ENCODE peak calls at places on chromosome 17, in six cellular contexts. L is mucosa of descending colon, R is cardiac muscle cell, K is BJ, T is colonic mucosa, U is aorta. O is an unnamed sample.
A peak's percentile ranks its signal among the peaks of the same experiment; 100 is the strongest.

GRCh38 chr17:68403122-68403521 is 54.2 kb downstream of the WIPI1 start:
- DNase-seq in L (no peak), R (no peak), K (no peak), T (no peak), U (no peak), O (no peak)

GRCh38 chr17:62614142-62614541 is 13.3 kb upstream of the MRC2 start:
- DNase-seq in L (no peak), R (peak; percentile 72), K (peak; percentile 88), T (no peak), U (no peak), O (no peak)

GRCh38 chr17:64459284-64459747 is 10.4 kb downstream of the MILR1 start:
- DNase-seq in L (no peak), R (no peak), K (peak; percentile 17), T (no peak), U (no peak), O (no peak)

GRCh38 chr17:34997355-34997862 is 17.1 kb downstream of the LIG3 start:
- DNase-seq in L (peak; percentile 46), R (no peak), K (no peak), T (peak; percentile 31), U (peak; percentile 75), O (no peak)

GRCh38 chr17:2412561-2413021 is 11.7 kb upstream of the MNT start:
- DNase-seq in L (no peak), R (no peak), K (no peak), T (no peak), U (no peak), O (no peak)

GRCh38 chr17:37478187-37478586 is 11.5 kb upstream of the DUSP14 start:
- DNase-seq in L (peak; percentile 8), R (no peak), K (peak; percentile 86), T (no peak), U (no peak), O (no peak)

GRCh38 chr17:34122529-34122928 is 132.6 kb upstream of the CCL2 start:
- DNase-seq in L (no peak), R (no peak), K (no peak), T (no peak), U (no peak), O (no peak)

GRCh38 chr17:65078441-65079160 is 22.1 kb upstream of the GNA13 start:
- DNase-seq in L (no peak), R (no peak), K (peak; percentile 49), T (no peak), U (no peak), O (no peak)

GRCh38 chr17:43368740-43369506 is 29.9 kb upstream of the ARL4D start:
- DNase-seq in L (peak; percentile 83), R (peak; percentile 80), K (no peak), T (peak; percentile 84), U (peak; percentile 90), O (peak; percentile 90)

GRCh38 chr17:17167986-17168385 is 38.1 kb downstream of the PLD6 start:
- DNase-seq in L (no peak), R (no peak), K (no peak), T (no peak), U (peak; percentile 38), O (no peak)

GRCh38 chr17:13337864-13338371 is 263.8 kb downstream of the HS3ST3A1 start:
- DNase-seq in L (peak; percentile 59), R (peak; percentile 63), K (no peak), T (peak; percentile 31), U (no peak), O (no peak)

GRCh38 chr17:48961516-48962233 is 6.7 kb downstream of the GIP start:
- DNase-seq in L (no peak), R (peak; percentile 42), K (no peak), T (no peak), U (no peak), O (no peak)

GRCh38 chr17:48215583-48216139 is 108.1 kb downstream of the SNX11 start:
- DNase-seq in L (peak; percentile 41), R (no peak), K (no peak), T (peak; percentile 26), U (no peak), O (no peak)

GRCh38 chr17:60163108-60163784 is 13.5 kb downstream of the CA4 start:
- DNase-seq in L (no peak), R (peak; percentile 35), K (no peak), T (no peak), U (no peak), O (no peak)

GRCh38 chr17:57636985-57637667 is 108.0 kb downstream of the CCDC182 start:
- DNase-seq in L (no peak), R (no peak), K (no peak), T (no peak), U (no peak), O (no peak)

GRCh38 chr17:40456396-40456951 is 13.2 kb downstream of the IGFBP4 start:
- DNase-seq in L (no peak), R (no peak), K (no peak), T (no peak), U (no peak), O (no peak)

GRCh38 chr17:1203111-1203966 is 23.6 kb upstream of the ABR start:
- DNase-seq in L (peak; percentile 65), R (peak; percentile 68), K (no peak), T (peak; percentile 75), U (peak; percentile 89), O (peak; percentile 86)

DNA sequence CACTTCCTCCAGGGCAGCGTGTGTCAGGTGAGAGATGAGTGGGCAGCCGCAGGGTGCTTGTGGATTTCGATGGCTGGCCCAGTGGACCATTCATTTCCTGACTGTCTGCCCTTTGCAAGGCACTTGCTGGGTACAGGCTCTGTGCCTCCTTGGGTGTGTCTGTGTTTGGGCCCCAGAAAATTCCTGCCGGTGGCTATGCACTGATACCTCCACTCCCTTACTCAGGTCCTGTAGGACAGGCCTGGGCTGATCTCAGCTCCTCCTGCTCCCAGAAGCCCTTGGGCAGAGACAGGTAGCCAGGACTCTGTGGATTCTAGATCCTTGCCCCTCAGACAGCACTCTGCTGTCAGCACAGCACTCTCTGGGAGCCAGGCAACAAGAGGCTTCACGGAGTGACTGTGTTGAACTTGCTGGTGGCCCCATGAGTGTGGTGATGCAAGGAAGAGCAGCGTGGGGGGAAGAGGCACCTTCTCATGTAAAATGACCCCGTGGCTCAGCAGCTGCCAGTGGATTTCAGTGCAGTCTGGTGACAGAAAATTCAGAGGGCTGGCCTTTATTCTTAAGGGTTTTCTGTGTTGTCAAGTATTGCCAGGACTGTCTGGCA is 29.0 kb downstream of the PGS1 start:
- DNase-seq in L (no peak), R (peak; percentile 42), K (no peak), T (no peak), U (no peak), O (no peak)
- H3K36me3 ChIP-seq in L (peaks cover 5% of the 10 kb centered on the region), R (peaks cover 12% of the 10 kb centered on the region), K (peaks cover 24% of the 10 kb centered on the region), T (peaks cover 21% of the 10 kb centered on the region), U (no peaks in the 10 kb centered on the region), O (peaks cover 62% of the 10 kb centered on the region)

GRCh38 chr17:50697663-50698272 is 9.9 kb downstream of the ANKRD40 start:
- DNase-seq in L (no peak), R (no peak), K (no peak), T (no peak), U (no peak), O (no peak)
- H3K36me3 ChIP-seq in L (peaks cover 15% of the 10 kb centered on the region), R (peaks cover 60% of the 10 kb centered on the region), K (peaks cover 20% of the 10 kb centered on the region), T (peaks cover 27% of the 10 kb centered on the region), U (peaks cover 11% of the 10 kb centered on the region), O (peaks cover 84% of the 10 kb centered on the region)

GRCh38 chr17:51214920-51215319 is 44.9 kb downstream of the MBTD1 start:
- DNase-seq in L (no peak), R (no peak), K (no peak), T (no peak), U (no peak), O (no peak)
- H3K36me3 ChIP-seq in L (no peaks in the 10 kb centered on the region), R (peaks cover 57% of the 10 kb centered on the region), K (peaks cover 9% of the 10 kb centered on the region), T (peaks cover 10% of the 10 kb centered on the region), U (no peaks in the 10 kb centered on the region), O (peaks cover 95% of the 10 kb centered on the region)

GRCh38 chr17:77410470-77410869 is 269.7 kb downstream of the SEC14L1 start:
- DNase-seq in L (no peak), R (no peak), K (no peak), T (no peak), U (no peak), O (no peak)
- H3K36me3 ChIP-seq in L (no peaks in the 10 kb centered on the region), R (no peaks in the 10 kb centered on the region), K (peaks cover 7% of the 10 kb centered on the region), T (no peaks in the 10 kb centered on the region), U (no peaks in the 10 kb centered on the region), O (no peaks in the 10 kb centered on the region)

GRCh38 chr17:28623696-28624095 is 9.7 kb upstream of the RSKR start:
- DNase-seq in L (no peak), R (no peak), K (no peak), T (no peak), U (no peak), O (no peak)
- H3K36me3 ChIP-seq in L (peaks cover 14% of the 10 kb centered on the region), R (peaks cover 57% of the 10 kb centered on the region), K (peaks cover 11% of the 10 kb centered on the region), T (peaks cover 29% of the 10 kb centered on the region), U (peaks cover 44% of the 10 kb centered on the region), O (peaks cover 99% of the 10 kb centered on the region)